ENCODE peak calls at places on chromosomes 2 and 18, in ten cellular contexts. One of them, this sample, is unnamed.

GRCh38 chr2:9800975-9801723 is 42.1 kb upstream of the TAF1B start:
- DNase-seq in fibroblast of lung: peak; percentile 48
- DNase-seq in upper lobe of left lung: peak; percentile 58
- DNase-seq in WTC11: no peak
- DNase-seq in bronchial epithelial cell: peak; percentile 99
- DNase-seq in cardiac fibroblast: peak; percentile 74
- DNase-seq in MCF 10A: peak; percentile 97
- DNase-seq in dorsolateral prefrontal cortex: no peak
- DNase-seq in suprapubic skin: peak; percentile 87
- DNase-seq in fibroblast of mammary gland: peak; percentile 79
- DNase-seq in this sample: peak; percentile 35

GRCh38 chr2:48605482-48606175 is 12.0 kb upstream of the GTF2A1L start:
- DNase-seq in fibroblast of lung: no peak
- DNase-seq in upper lobe of left lung: no peak
- DNase-seq in WTC11: no peak
- DNase-seq in bronchial epithelial cell: no peak
- DNase-seq in cardiac fibroblast: no peak
- DNase-seq in MCF 10A: no peak
- DNase-seq in dorsolateral prefrontal cortex: no peak
- DNase-seq in suprapubic skin: no peak
- DNase-seq in fibroblast of mammary gland: no peak
- DNase-seq in this sample: no peak

GRCh38 chr2:10431797-10432196 is 16.3 kb downstream of the ODC1 start:
- DNase-seq in fibroblast of lung: no peak
- DNase-seq in upper lobe of left lung: no peak
- DNase-seq in WTC11: no peak
- DNase-seq in bronchial epithelial cell: no peak
- DNase-seq in cardiac fibroblast: no peak
- DNase-seq in MCF 10A: no peak
- DNase-seq in dorsolateral prefrontal cortex: no peak
- DNase-seq in suprapubic skin: no peak
- DNase-seq in fibroblast of mammary gland: no peak
- DNase-seq in this sample: no peak

GRCh38 chr2:238743243-238744068 is 104.4 kb upstream of the TWIST2 start:
- DNase-seq in fibroblast of lung: no peak
- DNase-seq in upper lobe of left lung: no peak
- DNase-seq in WTC11: no peak
- DNase-seq in bronchial epithelial cell: no peak
- DNase-seq in cardiac fibroblast: no peak
- DNase-seq in MCF 10A: no peak
- DNase-seq in dorsolateral prefrontal cortex: no peak
- DNase-seq in suprapubic skin: no peak
- DNase-seq in fibroblast of mammary gland: no peak
- DNase-seq in this sample: no peak

GRCh38 chr2:142321706-142322280 is 191.0 kb upstream of the LRP1B start:
- DNase-seq in fibroblast of lung: no peak
- DNase-seq in upper lobe of left lung: no peak
- DNase-seq in WTC11: no peak
- DNase-seq in bronchial epithelial cell: peak; percentile 12
- DNase-seq in cardiac fibroblast: no peak
- DNase-seq in MCF 10A: no peak
- DNase-seq in dorsolateral prefrontal cortex: no peak
- DNase-seq in suprapubic skin: no peak
- DNase-seq in fibroblast of mammary gland: no peak
- DNase-seq in this sample: no peak

GRCh38 chr18:8766576-8767253 is 61.4 kb downstream of the MTCL1 start:
- DNase-seq in fibroblast of lung: no peak
- DNase-seq in upper lobe of left lung: no peak
- DNase-seq in WTC11: no peak
- DNase-seq in bronchial epithelial cell: no peak
- DNase-seq in cardiac fibroblast: no peak
- DNase-seq in MCF 10A: no peak
- DNase-seq in dorsolateral prefrontal cortex: no peak
- DNase-seq in suprapubic skin: no peak
- DNase-seq in fibroblast of mammary gland: no peak
- DNase-seq in this sample: no peak

GRCh38 chr2:47021301-47022009 is 105.8 kb upstream of the MCFD2 start:
- DNase-seq in fibroblast of lung: no peak
- DNase-seq in upper lobe of left lung: no peak
- DNase-seq in WTC11: no peak
- DNase-seq in bronchial epithelial cell: no peak
- DNase-seq in cardiac fibroblast: no peak
- DNase-seq in MCF 10A: no peak
- DNase-seq in dorsolateral prefrontal cortex: no peak
- DNase-seq in suprapubic skin: no peak
- DNase-seq in fibroblast of mammary gland: no peak
- DNase-seq in this sample: no peak

GRCh38 chr2:55137024-55137958 is 87.0 kb upstream of the RTN4 start:
- DNase-seq in fibroblast of lung: no peak
- DNase-seq in upper lobe of left lung: peak; percentile 48
- DNase-seq in WTC11: no peak
- DNase-seq in bronchial epithelial cell: no peak
- DNase-seq in cardiac fibroblast: no peak
- DNase-seq in MCF 10A: no peak
- DNase-seq in dorsolateral prefrontal cortex: no peak
- DNase-seq in suprapubic skin: no peak
- DNase-seq in fibroblast of mammary gland: no peak
- DNase-seq in this sample: no peak

GRCh38 chr18:76145506-76145905 is 349.5 kb downstream of the ZNF516 start:
- DNase-seq in fibroblast of lung: no peak
- DNase-seq in upper lobe of left lung: no peak
- DNase-seq in WTC11: no peak
- DNase-seq in bronchial epithelial cell: no peak
- DNase-seq in cardiac fibroblast: no peak
- DNase-seq in MCF 10A: no peak
- DNase-seq in dorsolateral prefrontal cortex: no peak
- DNase-seq in suprapubic skin: no peak
- DNase-seq in fibroblast of mammary gland: no peak
- DNase-seq in this sample: no peak

GRCh38 chr2:171403181-171403580 is 30.6 kb downstream of the METTL8 start:
- DNase-seq in fibroblast of lung: no peak
- DNase-seq in upper lobe of left lung: no peak
- DNase-seq in WTC11: no peak
- DNase-seq in bronchial epithelial cell: no peak
- DNase-seq in cardiac fibroblast: peak; percentile 63
- DNase-seq in MCF 10A: peak; percentile 46
- DNase-seq in dorsolateral prefrontal cortex: no peak
- DNase-seq in suprapubic skin: no peak
- DNase-seq in fibroblast of mammary gland: peak; percentile 56
- DNase-seq in this sample: no peak

GRCh38 chr2:45786831-45787357 is 135.4 kb downstream of the PRKCE start:
- DNase-seq in fibroblast of lung: no peak
- DNase-seq in upper lobe of left lung: no peak
- DNase-seq in WTC11: peak; percentile 25
- DNase-seq in bronchial epithelial cell: no peak
- DNase-seq in cardiac fibroblast: peak; percentile 65
- DNase-seq in MCF 10A: peak; percentile 16
- DNase-seq in dorsolateral prefrontal cortex: no peak
- DNase-seq in suprapubic skin: peak; percentile 22
- DNase-seq in fibroblast of mammary gland: peak; percentile 86
- DNase-seq in this sample: no peak

GRCh38 chr18:9772847-9773677 is 65.0 kb downstream of the RAB31 start:
- DNase-seq in fibroblast of lung: no peak
- DNase-seq in upper lobe of left lung: no peak
- DNase-seq in WTC11: no peak
- DNase-seq in bronchial epithelial cell: no peak
- DNase-seq in cardiac fibroblast: no peak
- DNase-seq in MCF 10A: no peak
- DNase-seq in dorsolateral prefrontal cortex: no peak
- DNase-seq in suprapubic skin: no peak
- DNase-seq in fibroblast of mammary gland: no peak
- DNase-seq in this sample: no peak
- TF ChIP-seq CTCF in fibroblast of lung: no peak
- TF ChIP-seq CTCF in upper lobe of left lung: no peak
- TF ChIP-seq CTCF in WTC11: no peak
- TF ChIP-seq CTCF in bronchial epithelial cell: no peak
- TF ChIP-seq CTCF in cardiac fibroblast: no peak
- TF ChIP-seq CTCF in MCF 10A: no peak
- TF ChIP-seq CTCF in dorsolateral prefrontal cortex: no peak
- TF ChIP-seq CTCF in suprapubic skin: no peak
- TF ChIP-seq CTCF in fibroblast of mammary gland: no peak
- TF ChIP-seq CTCF in this sample: no peak

DNA sequence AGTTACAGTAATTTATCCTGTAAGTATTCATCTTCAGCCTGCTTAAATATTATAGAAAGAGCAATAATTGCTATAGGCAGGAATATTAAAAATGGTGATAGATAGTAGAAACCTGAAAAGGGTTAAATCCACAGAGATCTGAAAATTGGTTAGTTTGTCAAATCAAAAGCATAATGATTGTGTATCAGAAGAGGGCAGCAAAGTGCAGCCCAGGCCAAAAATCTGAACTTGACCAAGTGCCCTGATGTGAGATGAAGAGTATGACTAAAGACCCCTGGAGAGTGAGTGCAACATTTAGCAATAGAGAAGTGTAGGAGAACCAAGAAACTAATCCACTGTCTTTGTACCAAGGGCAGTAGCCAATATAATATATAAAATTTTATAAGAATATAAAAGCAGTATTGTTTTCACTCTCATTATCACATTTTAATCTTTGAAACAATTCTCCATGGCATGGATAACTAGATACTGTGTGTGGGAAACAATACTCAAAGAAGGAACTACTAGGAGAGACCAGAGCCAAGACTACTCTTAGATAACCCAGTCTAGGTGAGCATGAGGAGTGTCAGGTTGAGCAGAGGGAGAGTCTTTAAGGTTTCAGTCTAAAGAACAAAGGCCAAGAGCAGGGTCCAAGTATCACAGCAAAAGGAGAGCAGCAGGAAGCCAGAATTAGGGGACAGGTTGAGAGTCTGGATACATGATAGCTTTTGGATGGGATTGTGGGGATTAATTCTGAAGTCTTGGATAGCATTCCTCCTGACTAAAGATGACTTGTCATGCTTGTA is 148.7 kb downstream of the CALCRL start:
- DNase-seq in fibroblast of lung: peak; percentile 57
- DNase-seq in upper lobe of left lung: no peak
- DNase-seq in WTC11: no peak
- DNase-seq in bronchial epithelial cell: peak; percentile 34
- DNase-seq in cardiac fibroblast: peak; percentile 78
- DNase-seq in MCF 10A: peak; percentile 47
- DNase-seq in dorsolateral prefrontal cortex: no peak
- DNase-seq in suprapubic skin: no peak
- DNase-seq in fibroblast of mammary gland: peak; percentile 76
- DNase-seq in this sample: peak; percentile 33
- TF ChIP-seq CTCF in fibroblast of lung: peak; percentile 28
- TF ChIP-seq CTCF in upper lobe of left lung: no peak
- TF ChIP-seq CTCF in WTC11: no peak
- TF ChIP-seq CTCF in bronchial epithelial cell: peak; percentile 51
- TF ChIP-seq CTCF in cardiac fibroblast: peak; percentile 45
- TF ChIP-seq CTCF in MCF 10A: peak; percentile 48
- TF ChIP-seq CTCF in dorsolateral prefrontal cortex: peak; percentile 23
- TF ChIP-seq CTCF in suprapubic skin: no peak
- TF ChIP-seq CTCF in fibroblast of mammary gland: peak; percentile 67
- TF ChIP-seq CTCF in this sample: peak; percentile 53

DNA sequence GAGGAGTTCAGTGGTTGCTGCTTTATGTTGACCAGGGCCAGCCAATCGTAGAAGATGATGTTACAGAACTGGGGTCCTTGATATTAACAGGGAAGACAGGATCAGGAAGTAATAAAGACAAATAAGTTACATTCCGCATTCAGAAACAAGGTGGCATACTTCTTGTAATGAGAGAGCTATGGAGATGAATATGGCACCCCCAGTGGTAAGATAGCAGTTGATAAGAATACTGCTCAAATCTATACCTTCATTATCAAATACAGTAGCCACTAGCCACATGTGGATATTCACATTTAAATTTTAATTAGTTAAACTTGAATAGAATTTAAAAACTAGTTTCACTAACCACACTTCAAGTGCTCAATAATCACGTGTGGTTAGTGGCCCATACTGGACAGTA is 290.4 kb upstream of the RBMS1 start:
- DNase-seq in fibroblast of lung: no peak
- DNase-seq in upper lobe of left lung: no peak
- DNase-seq in WTC11: no peak
- DNase-seq in bronchial epithelial cell: peak; percentile 16
- DNase-seq in cardiac fibroblast: no peak
- DNase-seq in MCF 10A: no peak
- DNase-seq in dorsolateral prefrontal cortex: no peak
- DNase-seq in suprapubic skin: no peak
- DNase-seq in fibroblast of mammary gland: peak; percentile 3
- DNase-seq in this sample: no peak
- TF ChIP-seq CTCF in fibroblast of lung: no peak
- TF ChIP-seq CTCF in upper lobe of left lung: no peak
- TF ChIP-seq CTCF in WTC11: no peak
- TF ChIP-seq CTCF in bronchial epithelial cell: no peak
- TF ChIP-seq CTCF in cardiac fibroblast: no peak
- TF ChIP-seq CTCF in MCF 10A: no peak
- TF ChIP-seq CTCF in dorsolateral prefrontal cortex: no peak
- TF ChIP-seq CTCF in suprapubic skin: no peak
- TF ChIP-seq CTCF in fibroblast of mammary gland: peak; percentile 14
- TF ChIP-seq CTCF in this sample: no peak

GRCh38 chr18:54672846-54673475 is 81.9 kb downstream of the DYNAP start:
- DNase-seq in fibroblast of lung: no peak
- DNase-seq in upper lobe of left lung: no peak
- DNase-seq in WTC11: no peak
- DNase-seq in bronchial epithelial cell: peak; percentile 42
- DNase-seq in cardiac fibroblast: peak; percentile 44
- DNase-seq in MCF 10A: no peak
- DNase-seq in dorsolateral prefrontal cortex: no peak
- DNase-seq in suprapubic skin: no peak
- DNase-seq in fibroblast of mammary gland: peak; percentile 62
- DNase-seq in this sample: no peak

GRCh38 chr18:54679318-54680149 is 88.5 kb downstream of the DYNAP start:
- DNase-seq in fibroblast of lung: peak; percentile 91
- DNase-seq in upper lobe of left lung: no peak
- DNase-seq in WTC11: no peak
- DNase-seq in bronchial epithelial cell: peak; percentile 77
- DNase-seq in cardiac fibroblast: peak; percentile 93
- DNase-seq in MCF 10A: peak; percentile 82
- DNase-seq in dorsolateral prefrontal cortex: no peak
- DNase-seq in suprapubic skin: no peak
- DNase-seq in fibroblast of mammary gland: peak; percentile 89
- DNase-seq in this sample: peak; percentile 81

GRCh38 chr18:54671291-54671881 is 80.3 kb downstream of the DYNAP start:
- DNase-seq in fibroblast of lung: peak; percentile 62
- DNase-seq in upper lobe of left lung: no peak
- DNase-seq in WTC11: no peak
- DNase-seq in bronchial epithelial cell: peak; percentile 57
- DNase-seq in cardiac fibroblast: peak; percentile 69
- DNase-seq in MCF 10A: peak; percentile 59
- DNase-seq in dorsolateral prefrontal cortex: no peak
- DNase-seq in suprapubic skin: no peak
- DNase-seq in fibroblast of mammary gland: peak; percentile 60
- DNase-seq in this sample: peak; percentile 48

GRCh38 chr18:54672109-54672508 is 81.1 kb downstream of the DYNAP start:
- DNase-seq in fibroblast of lung: no peak
- DNase-seq in upper lobe of left lung: no peak
- DNase-seq in WTC11: no peak
- DNase-seq in bronchial epithelial cell: no peak
- DNase-seq in cardiac fibroblast: no peak
- DNase-seq in MCF 10A: no peak
- DNase-seq in dorsolateral prefrontal cortex: no peak
- DNase-seq in suprapubic skin: no peak
- DNase-seq in fibroblast of mammary gland: no peak
- DNase-seq in this sample: no peak

DNA sequence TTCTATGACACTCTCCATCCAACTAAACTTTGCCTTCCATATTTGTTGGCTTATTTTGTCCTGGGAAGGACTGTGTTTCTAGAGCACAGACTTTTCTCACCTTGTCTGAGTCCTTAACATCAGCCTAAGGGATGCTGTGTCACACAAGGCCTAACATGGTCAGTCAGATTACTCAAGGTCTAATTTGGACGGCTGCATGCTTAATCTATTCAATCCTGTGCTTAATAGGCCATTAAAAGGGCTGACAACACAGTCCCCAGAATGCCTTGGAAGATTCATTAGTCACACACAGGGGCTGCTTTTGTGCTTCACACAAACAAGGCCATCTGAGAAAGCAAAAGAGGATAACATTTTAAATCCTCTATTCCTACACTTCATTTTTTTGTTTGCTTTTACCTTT is 84.0 kb downstream of the DYNAP start:
- DNase-seq in fibroblast of lung: no peak
- DNase-seq in upper lobe of left lung: no peak
- DNase-seq in WTC11: no peak
- DNase-seq in bronchial epithelial cell: no peak
- DNase-seq in cardiac fibroblast: no peak
- DNase-seq in MCF 10A: no peak
- DNase-seq in dorsolateral prefrontal cortex: no peak
- DNase-seq in suprapubic skin: no peak
- DNase-seq in fibroblast of mammary gland: peak; percentile 8
- DNase-seq in this sample: no peak
- TF ChIP-seq CTCF in fibroblast of lung: no peak
- TF ChIP-seq CTCF in upper lobe of left lung: no peak
- TF ChIP-seq CTCF in WTC11: no peak
- TF ChIP-seq CTCF in bronchial epithelial cell: no peak
- TF ChIP-seq CTCF in cardiac fibroblast: no peak
- TF ChIP-seq CTCF in MCF 10A: no peak
- TF ChIP-seq CTCF in dorsolateral prefrontal cortex: no peak
- TF ChIP-seq CTCF in suprapubic skin: no peak
- TF ChIP-seq CTCF in fibroblast of mammary gland: no peak
- TF ChIP-seq CTCF in this sample: no peak